ENCODE peak calls at places on chromosome 17, in five cellular contexts. O is endothelial cell of umbilical vein, N is mucosa of descending colon, S is PC-3, D is HepG2. W is an unnamed sample.
A peak's percentile ranks its signal among the peaks of the same experiment; 100 is the strongest.

GRCh38 chr17:29241015-29241963 is 5.4 kb upstream of the CRYBA1 start:
- DNase-seq in D (peak; percentile 83), S (peak; percentile 87), N (no peak), O (peak; percentile 82), W (peak; percentile 86)

GRCh38 chr17:33990943-33991706 is 264.0 kb upstream of the CCL2 start:
- DNase-seq in O (no peak), D (no peak), N (no peak), S (no peak), W (no peak)

GRCh38 chr17:59814685-59815084 is 78.1 kb downstream of the TUBD1 start:
- DNase-seq in N (no peak), S (no peak), D (no peak), O (no peak), W (no peak)

GRCh38 chr17:83183150-83183820 is 103.9 kb downstream of the METRNL start:
- DNase-seq in D (no peak), O (no peak), S (no peak), N (no peak), W (peak; percentile 37)

GRCh38 chr17:45276031-45276430 is 14.1 kb upstream of the SPATA32 start:
- DNase-seq in D (no peak), O (no peak), S (no peak), N (peak; percentile 31), W (no peak)

GRCh38 chr17:39668141-39668924 is at the start of gene PNMT:
- DNase-seq in D (peak; percentile 56), S (peak; percentile 60), N (peak; percentile 86), O (peak; percentile 48), W (peak; percentile 93)

GRCh38 chr17:17940451-17940911 is 31.7 kb downstream of the TOM1L2 start:
- DNase-seq in S (peak; percentile 88), D (no peak), N (no peak), O (peak; percentile 49), W (no peak)

GRCh38 chr17:37558299-37558698 is 50.9 kb downstream of the SYNRG start:
- DNase-seq in S (no peak), O (no peak), D (no peak), N (no peak), W (no peak)

GRCh38 chr17:75551276-75551675 is 25.8 kb downstream of the LLGL2 start:
- DNase-seq in D (no peak), N (no peak), O (no peak), S (peak; percentile 26), W (no peak)

GRCh38 chr17:2929881-2930533 is 133.4 kb downstream of the OR1D5 start:
- DNase-seq in O (peak; percentile 17), D (peak; percentile 29), S (peak; percentile 57), N (peak; percentile 70), W (no peak)

GRCh38 chr17:55318715-55319487 is 54.1 kb downstream of the HLF start:
- DNase-seq in N (no peak), S (no peak), D (no peak), O (no peak), W (no peak)

GRCh38 chr17:31511583-31511982 is 120.1 kb downstream of the RAB11FIP4 start:
- DNase-seq in S (no peak), N (no peak), D (no peak), O (no peak), W (no peak)

GRCh38 chr17:79233916-79234551 is 159.4 kb downstream of the ENGASE start:
- DNase-seq in S (no peak), N (no peak), D (no peak), O (no peak), W (no peak)

GRCh38 chr17:2697611-2698162 is 13.9 kb downstream of the CLUH start:
- DNase-seq in N (peak; percentile 19), D (no peak), O (no peak), S (no peak), W (peak; percentile 64)

GRCh38 chr17:78716814-78717393 is 65.2 kb downstream of the CYTH1 start:
- DNase-seq in N (peak; percentile 78), S (peak; percentile 59), D (no peak), O (peak; percentile 57), W (peak; percentile 62)

GRCh38 chr17:70320642-70321345 is 151.5 kb downstream of the KCNJ2 start:
- DNase-seq in N (no peak), O (no peak), D (no peak), S (no peak), W (no peak)

GRCh38 chr17:4970273-4970672 is 2.7 kb upstream of the SPAG7 start:
- DNase-seq in D (no peak), N (no peak), O (no peak), S (no peak), W (no peak)

GRCh38 chr17:4968916-4969550 is 1.4 kb upstream of the SPAG7 start:
- DNase-seq in N (no peak), D (no peak), O (peak; percentile 38), S (peak; percentile 31), W (peak; percentile 84)

GRCh38 chr17:4968166-4968915 is 724 bp upstream of the SPAG7 start:
- DNase-seq in N (no peak), O (no peak), D (no peak), S (no peak), W (peak; percentile 61)

GRCh38 chr17:4967539-4968165 is at the start of gene SPAG7:
- DNase-seq in O (peak; percentile 99), S (peak; percentile 88), N (peak; percentile 97), D (peak; percentile 90), W (peak; percentile 95)

DNA sequence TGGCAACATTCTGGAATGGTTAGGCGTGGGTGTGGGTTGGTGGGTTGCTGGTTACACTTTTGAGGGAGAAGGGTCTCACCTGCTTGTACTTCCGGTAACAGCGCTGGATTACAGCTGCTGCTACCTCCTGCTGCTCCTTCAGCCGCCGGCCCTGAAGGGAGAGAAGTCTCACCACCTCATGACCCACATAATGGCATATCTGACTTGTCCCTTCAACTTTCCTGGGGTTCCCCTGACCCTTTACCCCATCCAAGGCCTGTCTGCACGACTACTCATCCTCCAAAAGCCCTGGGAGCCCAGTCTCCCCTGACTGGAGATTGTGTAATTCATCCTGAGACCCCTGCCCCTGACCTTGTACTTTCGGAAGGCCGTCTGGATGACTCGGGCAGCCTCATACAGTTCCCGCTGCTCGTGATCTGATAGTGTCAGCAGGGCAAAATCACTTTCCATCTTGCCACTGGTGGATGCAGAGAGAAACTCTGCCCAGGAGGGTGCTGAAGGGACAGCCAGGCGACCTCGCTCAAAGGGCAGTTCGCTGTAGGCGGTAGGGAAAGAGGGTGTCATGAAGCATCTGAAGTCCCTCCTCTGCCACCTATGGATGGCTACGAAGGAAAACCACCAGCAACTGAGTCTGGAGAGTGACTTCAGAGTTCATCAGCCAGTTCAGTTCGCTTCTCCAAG is 2.1 kb upstream of the SPAG7 start:
- DNase-seq in N (no peak), S (no peak), O (no peak), D (peak; percentile 46), W (no peak)
- H3K4me3 ChIP-seq in N (no peak overlapping the region), S (no peak overlapping the region), O (no peak overlapping the region), D (peak overlapping the region; percentile 88), W (no peak overlapping the region)

GRCh38 chr17:82118815-82119380 is 20.9 kb upstream of the FASN start:
- DNase-seq in S (no peak), O (no peak), D (peak; percentile 71), N (no peak), W (no peak)

GRCh38 chr17:82124101-82124500 is 26.1 kb upstream of the FASN start:
- DNase-seq in N (no peak), D (no peak), S (no peak), O (no peak), W (no peak)

GRCh38 chr17:82120148-82120547 is 22.1 kb upstream of the FASN start:
- DNase-seq in S (peak; percentile 44), N (no peak), D (no peak), O (no peak), W (no peak)

GRCh38 chr17:82121660-82122629 is 23.9 kb upstream of the FASN start:
- DNase-seq in D (no peak), S (no peak), O (no peak), N (no peak), W (no peak)

DNA sequence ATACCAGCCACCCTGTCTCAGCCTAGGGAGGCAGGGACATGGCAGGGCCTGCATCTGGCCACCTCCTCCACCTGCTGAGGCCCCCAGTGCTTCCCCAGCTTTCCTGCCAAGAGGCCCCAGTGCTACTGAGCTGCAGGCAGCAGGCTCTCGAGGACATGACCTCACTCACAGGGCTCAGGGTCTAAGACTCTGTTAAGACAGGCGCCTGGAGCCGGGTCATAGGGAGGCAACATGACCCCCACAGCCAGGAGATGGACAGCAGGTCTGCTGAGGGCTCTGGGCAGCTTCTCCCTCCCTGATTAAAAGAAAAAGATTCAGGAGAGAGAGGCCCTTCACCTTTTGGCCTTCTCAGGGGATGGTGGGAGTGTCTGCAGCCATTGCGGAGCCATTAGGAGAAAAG is 23.2 kb upstream of the FASN start:
- DNase-seq in S (no peak), N (no peak), O (no peak), D (no peak), W (no peak)
- H3K4me1 ChIP-seq in S (no peaks in the 10 kb centered on the region), N (no peaks in the 10 kb centered on the region), O (no peaks in the 10 kb centered on the region), D (peaks cover 46% of the 10 kb centered on the region), W (no peaks in the 10 kb centered on the region)

DNA sequence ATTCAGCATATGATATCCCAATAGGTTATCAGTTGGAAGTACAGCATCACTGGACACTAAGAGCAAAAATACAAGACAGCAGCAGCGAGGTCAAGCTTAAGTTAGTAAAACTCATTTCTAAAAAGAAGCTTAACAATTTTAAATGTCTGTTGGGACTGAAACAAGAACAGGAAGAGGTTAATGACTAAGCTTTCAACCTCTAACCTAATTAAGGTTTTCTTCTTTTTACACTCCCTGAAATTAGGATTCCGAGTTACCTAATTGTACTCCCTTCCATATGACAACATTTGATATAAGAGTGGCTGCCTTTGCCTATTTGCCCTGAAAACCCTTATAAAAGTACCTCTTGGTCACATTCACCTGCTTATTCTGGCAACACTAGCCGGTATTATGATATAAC is 34.3 kb downstream of the CPSF4L start:
- DNase-seq in S (no peak), N (no peak), O (peak; percentile 26), D (no peak), W (no peak)
- H3K4me3 ChIP-seq in S (no peak overlapping the region), N (no peak overlapping the region), O (no peak overlapping the region), D (no peak overlapping the region), W (no peak overlapping the region)

GRCh38 chr17:1360975-1361374 is 39.0 kb downstream of the YWHAE start:
- DNase-seq in O (no peak), S (no peak), N (no peak), D (no peak), W (no peak)

GRCh38 chr17:1365445-1366039 is 34.5 kb downstream of the YWHAE start:
- DNase-seq in N (no peak), D (peak; percentile 70), O (peak; percentile 86), S (peak; percentile 78), W (peak; percentile 61)

GRCh38 chr17:1366234-1366633 is 33.8 kb downstream of the YWHAE start:
- DNase-seq in O (no peak), N (no peak), D (no peak), S (no peak), W (no peak)

GRCh38 chr17:1362964-1363363 is 37.1 kb downstream of the YWHAE start:
- DNase-seq in S (no peak), O (no peak), D (no peak), N (no peak), W (peak; percentile 66)

DNA sequence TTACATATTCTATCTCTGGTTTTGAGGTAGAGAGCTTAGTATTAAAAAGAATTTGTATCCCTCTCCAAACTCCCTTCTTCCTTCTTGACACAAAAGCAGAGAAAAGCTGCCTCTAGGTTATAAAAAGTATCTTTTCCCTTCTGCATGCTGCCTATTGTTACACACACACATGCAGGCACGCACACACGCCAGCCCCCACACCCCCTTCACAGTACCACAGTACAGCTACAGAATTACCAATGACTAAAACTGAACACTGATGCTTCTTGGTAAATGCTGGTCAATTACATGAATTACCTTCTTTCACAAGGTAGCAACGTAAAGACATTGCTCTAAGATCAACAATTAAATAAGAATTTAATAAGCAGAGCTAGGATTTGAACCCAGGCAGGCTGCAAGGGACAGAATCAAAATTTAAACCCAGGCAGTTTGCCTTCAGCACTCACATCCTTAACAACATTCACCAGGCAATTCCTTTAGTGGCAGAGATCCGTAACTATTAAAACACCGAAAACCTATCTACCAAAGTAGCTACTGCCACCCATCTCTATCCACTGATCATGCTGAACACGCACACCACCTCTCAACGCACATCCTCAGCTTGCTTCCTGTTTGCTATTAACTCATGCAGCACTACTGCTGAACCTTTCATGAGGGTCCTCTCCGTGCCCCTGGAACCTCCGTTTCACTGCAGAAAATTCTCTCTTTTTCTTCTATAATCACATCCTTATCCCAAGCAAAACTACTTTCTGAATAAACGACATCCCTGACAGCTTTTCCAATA is 37.8 kb downstream of the YWHAE start:
- DNase-seq in O (peak; percentile 38), N (no peak), D (no peak), S (no peak), W (peak; percentile 21)
- H3K4me1 ChIP-seq in O (peaks cover 29% of the 10 kb centered on the region), N (peaks cover 26% of the 10 kb centered on the region), D (peaks cover 12% of the 10 kb centered on the region), S (peaks cover 3% of the 10 kb centered on the region), W (peaks cover 1% of the 10 kb centered on the region)

W was measured in aorta.